ENCODE peak calls at places on chromosome 16, in four cellular contexts. C, W, G and M are unnamed samples.

GRCh38 chr16:4298761-4299522 is 16.9 kb upstream of the GLIS2 start:
- DNase-seq in C (peak), W (peak), G (peak), M (peak)

GRCh38 chr16:47136101-47136820 is 7.5 kb downstream of the NETO2 start:
- DNase-seq in C (peak), W (peak), G (no peak), M (peak)

GRCh38 chr16:49483251-49483650 is 109.6 kb downstream of the C16orf78 start:
- DNase-seq in C (no peak), W (no peak), G (no peak), M (no peak)

GRCh38 chr16:675884-676564 is 553 bp downstream of the RHBDL1 start:
- DNase-seq in C (no peak), W (no peak), G (no peak), M (no peak)

GRCh38 chr16:2838928-2839327 is 8.8 kb downstream of the ZG16B start:
- DNase-seq in C (peak), W (peak), G (no peak), M (peak)

GRCh38 chr16:57276596-57276995 is 7.9 kb downstream of the PLLP start:
- DNase-seq in C (no peak), W (peak), G (peak), M (no peak)

GRCh38 chr16:8928467-8928957 is 35.2 kb downstream of the USP7 start:
- DNase-seq in C (no peak), W (no peak), G (no peak), M (peak)

GRCh38 chr16:59412275-59412841 is 678.2 kb upstream of the GOT2 start:
- DNase-seq in C (no peak), W (no peak), G (no peak), M (peak)

GRCh38 chr16:10308305-10309193 is 77.3 kb upstream of the ATF7IP2 start:
- DNase-seq in C (no peak), W (no peak), G (peak), M (no peak)

GRCh38 chr16:84478172-84478948 is 26.1 kb downstream of the MEAK7 start:
- DNase-seq in C (no peak), W (peak), G (no peak), M (peak)

GRCh38 chr16:68235105-68235881 is 634 bp downstream of the ESRP2 start:
- DNase-seq in C (no peak), W (no peak), G (no peak), M (no peak)

GRCh38 chr16:19698480-19699465 is 19.3 kb downstream of the KNOP1 start:
- DNase-seq in C (no peak), W (peak), G (no peak), M (peak)

GRCh38 chr16:85820604-85821372 is 21.3 kb downstream of the COX4I1 start:
- DNase-seq in C (no peak), W (no peak), G (no peak), M (no peak)

DNA sequence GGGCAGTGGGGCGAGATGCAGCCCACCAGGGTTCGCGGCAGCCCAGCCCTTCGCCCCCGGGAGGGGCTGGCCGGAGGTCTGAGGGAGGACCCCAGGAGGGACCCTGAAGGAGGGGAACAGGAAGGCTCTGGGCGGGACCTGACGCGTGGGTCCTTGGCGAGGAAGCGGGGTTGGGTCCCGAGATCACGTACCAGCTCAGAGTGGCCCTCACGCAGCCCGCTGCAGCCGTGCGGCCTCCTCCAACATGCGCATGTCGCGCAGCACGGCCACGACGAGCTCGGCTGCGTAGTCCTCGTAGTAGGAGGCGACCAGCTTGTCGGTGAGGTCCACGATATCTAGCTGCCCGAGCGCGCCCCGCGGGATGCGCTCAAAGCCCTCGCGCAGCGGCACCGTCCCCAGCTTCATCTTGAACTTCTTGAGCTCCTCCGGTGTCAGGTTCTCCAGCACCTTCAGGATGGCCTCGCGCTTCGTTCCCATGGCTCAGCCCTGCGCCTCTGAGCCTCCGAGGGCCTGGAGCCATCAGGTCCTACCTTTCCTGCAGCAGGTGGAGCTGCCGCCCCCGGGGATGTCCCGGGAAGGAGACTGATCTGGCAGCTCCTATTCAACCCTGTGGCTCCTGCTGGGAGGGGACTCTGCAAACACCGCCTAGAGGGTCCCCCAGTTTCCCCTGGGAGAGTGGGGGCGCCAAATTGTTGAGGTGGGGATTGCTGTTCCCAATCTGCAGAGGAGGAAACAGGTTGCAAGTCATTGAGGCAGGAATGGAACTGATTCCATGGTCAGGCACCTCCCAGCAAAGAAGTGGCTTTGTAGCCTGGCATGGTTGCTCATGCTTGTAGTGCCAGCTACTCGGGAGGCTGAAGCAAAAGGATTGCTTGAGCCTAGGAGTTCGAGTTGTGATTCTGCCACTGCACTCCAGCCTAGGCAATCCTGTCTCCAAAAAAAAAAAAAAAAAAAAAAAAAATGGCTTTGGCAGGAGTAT is at the start of gene PYDC1:
- DNase-seq in C (no peak), W (no peak), G (no peak), M (no peak)
- H3K4me3 ChIP-seq in C (peak), W (no peak), G (no peak), M (no peak)

DNA sequence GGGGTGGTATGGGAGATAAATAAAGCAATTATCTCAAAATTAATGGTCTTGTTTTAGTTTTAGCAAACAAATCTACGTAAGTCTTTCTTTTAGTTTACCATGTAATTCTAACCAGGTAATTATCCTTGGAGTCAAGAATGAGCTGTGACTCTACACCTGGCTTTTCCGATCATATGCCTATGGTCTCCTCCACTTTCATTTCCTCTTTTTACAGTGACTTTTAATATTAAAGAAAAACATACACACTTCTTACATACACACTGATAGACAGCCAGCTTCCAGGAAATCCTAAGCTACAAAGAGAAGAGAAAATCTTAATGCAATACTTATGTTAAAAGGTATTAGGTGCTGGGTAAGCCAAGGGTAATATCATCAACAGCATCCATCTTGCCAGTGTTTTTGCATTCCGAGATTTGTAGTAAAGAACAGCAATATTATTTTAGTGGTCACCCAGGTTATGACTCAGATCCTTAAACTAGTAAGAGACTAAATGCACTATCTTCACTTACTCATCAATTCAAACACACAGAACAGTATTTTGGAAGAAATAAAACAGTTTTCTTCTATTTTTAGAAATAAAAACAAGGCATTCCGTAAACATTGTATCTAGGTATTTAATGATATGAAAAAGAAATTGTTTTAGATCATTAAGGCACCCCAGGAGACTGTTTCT is 4.4 kb upstream of the IRX5 start:
- DNase-seq in C (no peak), W (peak), G (no peak), M (peak)
- H3K4me3 ChIP-seq in C (no peak), W (no peak), G (no peak), M (no peak)

GRCh38 chr16:20807822-20808207 is 1.5 kb downstream of the REXO5 start:
- DNase-seq in C (no peak), W (no peak), G (no peak), M (no peak)
- H3K4me3 ChIP-seq in C (no peak), W (no peak), G (no peak), M (no peak)

GRCh38 chr16:56108724-56109123 is 82.6 kb upstream of the GNAO1 start:
- DNase-seq in C (no peak), W (no peak), G (no peak), M (no peak)

GRCh38 chr16:56111100-56111499 is 80.2 kb upstream of the GNAO1 start:
- DNase-seq in C (no peak), W (no peak), G (no peak), M (no peak)

GRCh38 chr16:56107944-56108583 is 83.2 kb upstream of the GNAO1 start:
- DNase-seq in C (peak), W (no peak), G (no peak), M (no peak)

GRCh38 chr16:56106527-56106926 is 84.8 kb upstream of the GNAO1 start:
- DNase-seq in C (no peak), W (no peak), G (no peak), M (no peak)

DNA sequence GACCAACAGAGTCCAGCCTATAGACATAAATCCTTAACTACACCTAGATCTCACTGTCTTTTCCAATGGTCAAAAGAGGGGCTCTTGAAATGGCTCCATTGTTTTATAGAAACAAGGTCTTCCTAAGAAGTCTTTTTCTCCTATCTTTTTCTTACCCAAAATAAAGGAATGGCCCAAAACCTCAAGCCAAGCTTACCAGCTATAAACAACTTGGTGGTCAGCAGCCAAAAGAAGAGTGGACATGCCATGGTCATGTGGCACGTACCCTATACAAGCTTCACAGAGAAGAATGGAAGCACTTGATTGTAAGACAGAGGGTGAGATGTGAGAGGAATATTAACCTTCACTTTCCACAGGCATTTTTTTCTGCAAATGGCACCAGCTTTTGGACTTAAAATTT is 82.1 kb upstream of the GNAO1 start:
- DNase-seq in C (no peak), W (no peak), G (no peak), M (no peak)
- H3K4me3 ChIP-seq in C (no peak), W (no peak), G (no peak), M (no peak)

GRCh38 chr16:51382940-51383339 is 231.9 kb upstream of the SALL1 start:
- DNase-seq in C (no peak), W (no peak), G (no peak), M (no peak)

GRCh38 chr16:51383909-51384308 is 232.8 kb upstream of the SALL1 start:
- DNase-seq in C (no peak), W (no peak), G (no peak), M (no peak)

DNA sequence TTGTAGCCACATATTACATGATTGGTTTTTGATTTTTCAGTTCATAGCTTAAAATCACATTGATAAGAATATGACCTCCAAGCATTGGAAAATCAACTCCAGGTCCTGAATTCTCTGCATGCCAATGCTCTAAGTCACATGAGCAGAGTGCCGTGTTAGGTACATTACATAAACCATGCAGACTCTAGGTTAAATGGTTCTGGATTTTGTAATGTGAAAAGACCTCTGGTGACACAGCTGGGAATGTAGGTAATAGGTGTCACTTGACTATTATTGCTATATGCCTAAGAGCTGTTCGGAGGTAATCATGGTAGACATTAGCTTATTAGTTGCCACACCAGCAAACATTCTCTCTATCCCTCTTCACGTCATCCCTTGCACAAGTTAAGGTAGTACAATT is 231.1 kb upstream of the SALL1 start:
- DNase-seq in C (no peak), W (no peak), G (no peak), M (no peak)
- H3K4me3 ChIP-seq in C (no peak), W (no peak), G (no peak), M (no peak)